ENCODE peak calls at places on chromosomes 7 and 10, in seven cellular contexts. One of them, this sample, is unnamed.

GRCh38 chr10:17650416-17650815 is 6.5 kb downstream of the STAM start:
- DNase-seq in heart left ventricle: no peak
- DNase-seq in left ventricle myocardium inferior: no peak
- DNase-seq in gastrocnemius medialis: no peak
- DNase-seq in fibroblast of lung: no peak
- DNase-seq in lung: no peak
- DNase-seq in A549: no peak
- DNase-seq in this sample: no peak

GRCh38 chr10:44572146-44572545 is 187.2 kb upstream of the CXCL12 start:
- DNase-seq in heart left ventricle: no peak
- DNase-seq in left ventricle myocardium inferior: no peak
- DNase-seq in lung: peak; percentile 17
- DNase-seq in A549: no peak
- DNase-seq in fibroblast of lung: no peak
- DNase-seq in gastrocnemius medialis: no peak
- DNase-seq in this sample: no peak

GRCh38 chr7:156504687-156505545 is 135.7 kb upstream of the RNF32 start:
- DNase-seq in A549: no peak
- DNase-seq in gastrocnemius medialis: no peak
- DNase-seq in fibroblast of lung: no peak
- DNase-seq in heart left ventricle: no peak
- DNase-seq in left ventricle myocardium inferior: no peak
- DNase-seq in lung: no peak
- DNase-seq in this sample: no peak

GRCh38 chr7:98399903-98400537 is 870 bp downstream of the BAIAP2L1 start:
- DNase-seq in gastrocnemius medialis: no peak
- DNase-seq in fibroblast of lung: peak; percentile 63
- DNase-seq in heart left ventricle: no peak
- DNase-seq in left ventricle myocardium inferior: no peak
- DNase-seq in lung: no peak
- DNase-seq in A549: peak; percentile 49
- DNase-seq in this sample: no peak

GRCh38 chr7:2477447-2478386 is 1.5 kb upstream of the GRIFIN start:
- DNase-seq in heart left ventricle: peak; percentile 89
- DNase-seq in lung: peak; percentile 49
- DNase-seq in left ventricle myocardium inferior: peak; percentile 69
- DNase-seq in gastrocnemius medialis: no peak
- DNase-seq in fibroblast of lung: peak; percentile 45
- DNase-seq in A549: peak; percentile 53
- DNase-seq in this sample: no peak

GRCh38 chr7:115689941-115690340 is 340.6 kb downstream of the TFEC start:
- DNase-seq in lung: no peak
- DNase-seq in gastrocnemius medialis: no peak
- DNase-seq in fibroblast of lung: no peak
- DNase-seq in left ventricle myocardium inferior: no peak
- DNase-seq in A549: no peak
- DNase-seq in heart left ventricle: no peak
- DNase-seq in this sample: no peak

GRCh38 chr10:87054373-87055295 is 34.5 kb downstream of the FAM25A start:
- DNase-seq in lung: no peak
- DNase-seq in left ventricle myocardium inferior: no peak
- DNase-seq in heart left ventricle: no peak
- DNase-seq in fibroblast of lung: peak; percentile 73
- DNase-seq in A549: no peak
- DNase-seq in gastrocnemius medialis: no peak
- DNase-seq in this sample: no peak

GRCh38 chr7:77537595-77538185 is 595 bp downstream of the PTPN12 start:
- DNase-seq in A549: peak; percentile 60
- DNase-seq in left ventricle myocardium inferior: peak; percentile 45
- DNase-seq in gastrocnemius medialis: peak; percentile 25
- DNase-seq in lung: peak; percentile 39
- DNase-seq in fibroblast of lung: peak; percentile 32
- DNase-seq in heart left ventricle: peak; percentile 73
- DNase-seq in this sample: no peak

GRCh38 chr7:89780291-89780690 is 374.0 kb upstream of the STEAP1 start:
- DNase-seq in heart left ventricle: no peak
- DNase-seq in A549: no peak
- DNase-seq in gastrocnemius medialis: no peak
- DNase-seq in left ventricle myocardium inferior: no peak
- DNase-seq in fibroblast of lung: no peak
- DNase-seq in lung: no peak
- DNase-seq in this sample: no peak

GRCh38 chr10:97185326-97186058 is at the start of gene SLIT1:
- DNase-seq in A549: peak; percentile 15
- DNase-seq in fibroblast of lung: no peak
- DNase-seq in heart left ventricle: no peak
- DNase-seq in left ventricle myocardium inferior: no peak
- DNase-seq in lung: no peak
- DNase-seq in gastrocnemius medialis: no peak
- DNase-seq in this sample: no peak

GRCh38 chr7:116011584-116011983 is 19.0 kb downstream of the TFEC start:
- DNase-seq in left ventricle myocardium inferior: no peak
- DNase-seq in fibroblast of lung: no peak
- DNase-seq in lung: no peak
- DNase-seq in heart left ventricle: no peak
- DNase-seq in A549: no peak
- DNase-seq in gastrocnemius medialis: no peak
- DNase-seq in this sample: no peak

GRCh38 chr10:125633517-125633999 is 49.4 kb downstream of the TEX36 start:
- DNase-seq in left ventricle myocardium inferior: no peak
- DNase-seq in fibroblast of lung: peak; percentile 56
- DNase-seq in A549: peak; percentile 60
- DNase-seq in heart left ventricle: no peak
- DNase-seq in lung: no peak
- DNase-seq in gastrocnemius medialis: no peak
- DNase-seq in this sample: no peak

GRCh38 chr10:106816318-106817085 is 348.0 kb downstream of the SORCS1 start:
- DNase-seq in fibroblast of lung: no peak
- DNase-seq in left ventricle myocardium inferior: no peak
- DNase-seq in lung: no peak
- DNase-seq in heart left ventricle: no peak
- DNase-seq in A549: no peak
- DNase-seq in gastrocnemius medialis: no peak
- DNase-seq in this sample: no peak

GRCh38 chr7:22962775-22963358 is 51.1 kb downstream of the HYCC1 start:
- DNase-seq in fibroblast of lung: peak; percentile 19
- DNase-seq in gastrocnemius medialis: no peak
- DNase-seq in left ventricle myocardium inferior: no peak
- DNase-seq in heart left ventricle: no peak
- DNase-seq in A549: no peak
- DNase-seq in lung: no peak
- DNase-seq in this sample: no peak

GRCh38 chr10:3197354-3198003 is 24.9 kb upstream of the PITRM1 start:
- DNase-seq in left ventricle myocardium inferior: peak; percentile 77
- DNase-seq in fibroblast of lung: peak; percentile 82
- DNase-seq in lung: peak; percentile 75
- DNase-seq in gastrocnemius medialis: peak; percentile 73
- DNase-seq in heart left ventricle: peak; percentile 90
- DNase-seq in A549: peak; percentile 78
- DNase-seq in this sample: peak; percentile 28

GRCh38 chr7:80244206-80244956 is 109.8 kb downstream of the GNAI1 start:
- DNase-seq in left ventricle myocardium inferior: no peak
- DNase-seq in gastrocnemius medialis: no peak
- DNase-seq in fibroblast of lung: no peak
- DNase-seq in lung: no peak
- DNase-seq in A549: no peak
- DNase-seq in heart left ventricle: no peak
- DNase-seq in this sample: no peak

GRCh38 chr7:84219310-84219709 is 24.7 kb upstream of the SEMA3A start:
- DNase-seq in heart left ventricle: no peak
- DNase-seq in lung: no peak
- DNase-seq in gastrocnemius medialis: no peak
- DNase-seq in fibroblast of lung: no peak
- DNase-seq in A549: peak; percentile 13
- DNase-seq in left ventricle myocardium inferior: no peak
- DNase-seq in this sample: no peak

GRCh38 chr7:28956608-28957063 is 1.5 kb downstream of the TRIL start:
- DNase-seq in gastrocnemius medialis: peak; percentile 19
- DNase-seq in left ventricle myocardium inferior: peak; percentile 66
- DNase-seq in A549: peak; percentile 33
- DNase-seq in heart left ventricle: peak; percentile 82
- DNase-seq in lung: peak; percentile 72
- DNase-seq in fibroblast of lung: peak; percentile 59
- DNase-seq in this sample: no peak
- TF ChIP-seq CTCF in gastrocnemius medialis: peak; percentile 42
- TF ChIP-seq CTCF in left ventricle myocardium inferior: peak; percentile 65
- TF ChIP-seq CTCF in A549: peak; percentile 6
- TF ChIP-seq CTCF in heart left ventricle: peak; percentile 58
- TF ChIP-seq CTCF in lung: peak; percentile 11
- TF ChIP-seq CTCF in fibroblast of lung: peak; percentile 37
- TF ChIP-seq CTCF in this sample: peak; percentile 23

GRCh38 chr7:5420841-5421625 is 2.6 kb downstream of the TNRC18 start:
- DNase-seq in left ventricle myocardium inferior: peak; percentile 28
- DNase-seq in heart left ventricle: peak; percentile 81
- DNase-seq in A549: no peak
- DNase-seq in lung: peak; percentile 33
- DNase-seq in fibroblast of lung: peak; percentile 20
- DNase-seq in gastrocnemius medialis: peak; percentile 26
- DNase-seq in this sample: no peak
- H3K27ac ChIP-seq in left ventricle myocardium inferior: peak overlapping the region; percentile 100
- H3K27ac ChIP-seq in heart left ventricle: peak overlapping the region; percentile 100
- H3K27ac ChIP-seq in A549: peak overlapping the region; percentile 96
- H3K27ac ChIP-seq in lung: peak overlapping the region; percentile 73
- H3K27ac ChIP-seq in fibroblast of lung: peak overlapping the region; percentile 99
- H3K27ac ChIP-seq in gastrocnemius medialis: peak overlapping the region; percentile 100
- H3K27ac ChIP-seq in this sample: peak overlapping the region; percentile 98

GRCh38 chr10:23474081-23474480 is 35.2 kb downstream of the OTUD1 start:
- DNase-seq in heart left ventricle: no peak
- DNase-seq in gastrocnemius medialis: no peak
- DNase-seq in fibroblast of lung: no peak
- DNase-seq in A549: no peak
- DNase-seq in left ventricle myocardium inferior: no peak
- DNase-seq in lung: no peak
- DNase-seq in this sample: no peak

GRCh38 chr10:23481351-23481961 is 42.6 kb downstream of the OTUD1 start:
- DNase-seq in fibroblast of lung: no peak
- DNase-seq in lung: no peak
- DNase-seq in A549: no peak
- DNase-seq in left ventricle myocardium inferior: no peak
- DNase-seq in gastrocnemius medialis: no peak
- DNase-seq in heart left ventricle: no peak
- DNase-seq in this sample: no peak

GRCh38 chr10:23478570-23478969 is 39.7 kb downstream of the OTUD1 start:
- DNase-seq in gastrocnemius medialis: no peak
- DNase-seq in lung: no peak
- DNase-seq in A549: no peak
- DNase-seq in fibroblast of lung: no peak
- DNase-seq in left ventricle myocardium inferior: no peak
- DNase-seq in heart left ventricle: no peak
- DNase-seq in this sample: no peak

DNA sequence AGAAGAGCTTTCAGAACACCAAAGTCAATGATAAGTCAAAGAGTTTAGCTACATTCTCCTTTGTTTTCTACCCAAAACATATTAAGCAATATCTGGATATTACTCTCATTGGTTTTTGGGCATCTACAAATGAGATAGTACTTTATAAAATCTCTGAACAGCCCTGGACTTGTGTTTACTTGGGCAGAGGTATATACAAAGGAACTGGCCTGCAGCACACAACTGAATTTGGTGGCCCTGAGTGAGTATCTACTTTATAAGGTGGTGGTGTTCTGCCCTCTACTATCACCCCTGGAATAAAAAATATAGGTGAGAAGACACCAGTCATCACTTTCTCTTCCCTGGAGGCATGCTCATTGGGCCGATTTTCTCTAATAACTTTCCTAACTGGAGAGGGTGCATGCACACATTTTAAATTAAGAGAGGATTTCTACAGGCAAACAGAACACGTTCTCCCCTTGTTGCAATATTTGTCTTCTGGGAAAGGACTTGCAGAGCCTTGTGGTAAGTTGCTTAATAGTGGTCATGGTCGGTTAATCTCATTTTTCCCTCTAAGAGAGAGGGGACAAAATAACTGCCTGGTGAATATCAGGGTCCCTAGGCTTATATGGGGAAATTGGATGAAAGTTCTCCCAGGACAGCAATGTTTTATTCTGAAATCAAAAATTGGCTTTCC is 41.1 kb downstream of the OTUD1 start:
- DNase-seq in left ventricle myocardium inferior: no peak
- DNase-seq in A549: no peak
- DNase-seq in heart left ventricle: no peak
- DNase-seq in gastrocnemius medialis: no peak
- DNase-seq in lung: no peak
- DNase-seq in fibroblast of lung: no peak
- DNase-seq in this sample: no peak
- H3K4me1 ChIP-seq in left ventricle myocardium inferior: no peaks in the 10 kb centered on the region
- H3K4me1 ChIP-seq in A549: no peaks in the 10 kb centered on the region
- H3K4me1 ChIP-seq in heart left ventricle: no peaks in the 10 kb centered on the region
- H3K4me1 ChIP-seq in gastrocnemius medialis: no peaks in the 10 kb centered on the region
- H3K4me1 ChIP-seq in lung: no peaks in the 10 kb centered on the region
- H3K4me1 ChIP-seq in fibroblast of lung: no peaks in the 10 kb centered on the region
- H3K4me1 ChIP-seq in this sample: no peaks in the 10 kb centered on the region

DNA sequence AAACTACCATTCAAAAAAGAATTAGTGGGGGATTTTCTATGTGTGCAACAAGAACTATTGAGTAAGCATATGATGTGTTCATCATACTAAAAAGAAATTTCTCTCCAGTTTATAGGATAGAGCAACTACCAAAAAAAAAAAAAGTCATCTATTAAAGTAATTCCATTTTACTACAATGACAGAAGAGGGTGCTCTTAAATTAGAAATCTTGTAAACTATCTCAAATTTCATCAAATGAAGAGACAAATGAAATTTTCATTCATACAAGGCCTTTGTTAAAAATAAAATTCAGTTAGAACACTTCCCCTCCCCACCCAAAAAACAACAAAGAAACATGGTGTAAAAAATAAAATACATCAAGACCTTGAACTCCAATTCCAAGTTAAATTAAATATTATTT is 195.4 kb upstream of the PLXDC2 start:
- DNase-seq in A549: no peak
- DNase-seq in gastrocnemius medialis: no peak
- DNase-seq in left ventricle myocardium inferior: no peak
- DNase-seq in fibroblast of lung: peak; percentile 6
- DNase-seq in lung: no peak
- DNase-seq in heart left ventricle: no peak
- DNase-seq in this sample: no peak
- TF ChIP-seq CTCF in A549: no peak
- TF ChIP-seq CTCF in gastrocnemius medialis: no peak
- TF ChIP-seq CTCF in left ventricle myocardium inferior: no peak
- TF ChIP-seq CTCF in fibroblast of lung: no peak
- TF ChIP-seq CTCF in lung: no peak
- TF ChIP-seq CTCF in heart left ventricle: no peak
- TF ChIP-seq CTCF in this sample: no peak

GRCh38 chr10:14265709-14266108 is 65.0 kb downstream of the FRMD4A start:
- DNase-seq in lung: no peak
- DNase-seq in left ventricle myocardium inferior: no peak
- DNase-seq in A549: no peak
- DNase-seq in heart left ventricle: no peak
- DNase-seq in fibroblast of lung: no peak
- DNase-seq in gastrocnemius medialis: no peak
- DNase-seq in this sample: no peak
- H3K27ac ChIP-seq in lung: no peak overlapping the region
- H3K27ac ChIP-seq in left ventricle myocardium inferior: no peak overlapping the region
- H3K27ac ChIP-seq in A549: no peak overlapping the region
- H3K27ac ChIP-seq in heart left ventricle: no peak overlapping the region
- H3K27ac ChIP-seq in fibroblast of lung: no peak overlapping the region
- H3K27ac ChIP-seq in gastrocnemius medialis: no peak overlapping the region
- H3K27ac ChIP-seq in this sample: no peak overlapping the region

This sample was measured in thoracic aorta.